ENCODE peak calls at places on chromosome 13, in six cellular contexts. One of them, this sample, is unnamed.

GRCh38 chr13:54241719-54242118 is 1213.1 kb downstream of the OLFM4 start:
- DNase-seq in NB4: no peak
- DNase-seq in thoracic aorta: no peak
- DNase-seq in SJSA1: no peak
- DNase-seq in cardiac muscle cell: peak
- DNase-seq in H54: no peak
- DNase-seq in this sample: no peak

GRCh38 chr13:48295271-48295670 is 8.3 kb upstream of the RB1 start:
- DNase-seq in cardiac muscle cell: no peak
- DNase-seq in thoracic aorta: no peak
- DNase-seq in NB4: no peak
- DNase-seq in H54: no peak
- DNase-seq in SJSA1: no peak
- DNase-seq in this sample: no peak

GRCh38 chr13:23673354-23673753 is 103.1 kb downstream of the TNFRSF19 start:
- DNase-seq in H54: no peak
- DNase-seq in cardiac muscle cell: no peak
- DNase-seq in thoracic aorta: no peak
- DNase-seq in SJSA1: no peak
- DNase-seq in NB4: no peak
- DNase-seq in this sample: no peak

GRCh38 chr13:33230178-33230881 is 55.2 kb downstream of the STARD13 start:
- DNase-seq in H54: no peak
- DNase-seq in NB4: no peak
- DNase-seq in thoracic aorta: no peak
- DNase-seq in SJSA1: no peak
- DNase-seq in cardiac muscle cell: no peak
- DNase-seq in this sample: no peak

GRCh38 chr13:84126671-84127171 is 244.4 kb upstream of the SLITRK1 start:
- DNase-seq in SJSA1: no peak
- DNase-seq in thoracic aorta: no peak
- DNase-seq in NB4: no peak
- DNase-seq in cardiac muscle cell: peak
- DNase-seq in H54: no peak
- DNase-seq in this sample: peak

GRCh38 chr13:91719033-91719432 is 320.6 kb downstream of the GPC5 start:
- DNase-seq in cardiac muscle cell: no peak
- DNase-seq in NB4: peak
- DNase-seq in thoracic aorta: no peak
- DNase-seq in SJSA1: no peak
- DNase-seq in H54: peak
- DNase-seq in this sample: peak

GRCh38 chr13:105638446-105638845 is 897.0 kb downstream of the EFNB2 start:
- DNase-seq in cardiac muscle cell: no peak
- DNase-seq in SJSA1: no peak
- DNase-seq in H54: no peak
- DNase-seq in thoracic aorta: no peak
- DNase-seq in NB4: no peak
- DNase-seq in this sample: no peak

GRCh38 chr13:41722684-41723083 is 238.2 kb downstream of the VWA8 start:
- DNase-seq in cardiac muscle cell: no peak
- DNase-seq in NB4: no peak
- DNase-seq in thoracic aorta: no peak
- DNase-seq in H54: no peak
- DNase-seq in SJSA1: no peak
- DNase-seq in this sample: peak

GRCh38 chr13:95349267-95349666 is 48.0 kb upstream of the ABCC4 start:
- DNase-seq in cardiac muscle cell: no peak
- DNase-seq in NB4: no peak
- DNase-seq in thoracic aorta: no peak
- DNase-seq in SJSA1: no peak
- DNase-seq in H54: no peak
- DNase-seq in this sample: peak

GRCh38 chr13:85828094-85828684 is 29.0 kb upstream of the SLITRK6 start:
- DNase-seq in SJSA1: no peak
- DNase-seq in NB4: peak
- DNase-seq in cardiac muscle cell: peak
- DNase-seq in H54: no peak
- DNase-seq in thoracic aorta: no peak
- DNase-seq in this sample: peak

GRCh38 chr13:88294368-88294767 is 623.2 kb downstream of the SLITRK5 start:
- DNase-seq in thoracic aorta: no peak
- DNase-seq in SJSA1: no peak
- DNase-seq in H54: no peak
- DNase-seq in NB4: no peak
- DNase-seq in cardiac muscle cell: no peak
- DNase-seq in this sample: no peak

GRCh38 chr13:74131206-74131605 is 3.0 kb downstream of the KLF12 start:
- DNase-seq in cardiac muscle cell: no peak
- DNase-seq in NB4: no peak
- DNase-seq in SJSA1: no peak
- DNase-seq in thoracic aorta: no peak
- DNase-seq in H54: no peak
- DNase-seq in this sample: no peak

GRCh38 chr13:77565635-77566034 is 30.1 kb downstream of the SCEL start:
- DNase-seq in SJSA1: no peak
- DNase-seq in NB4: peak
- DNase-seq in H54: no peak
- DNase-seq in cardiac muscle cell: peak
- DNase-seq in thoracic aorta: no peak
- DNase-seq in this sample: peak

GRCh38 chr13:23349127-23349897 is 84.2 kb downstream of the SACS start:
- DNase-seq in cardiac muscle cell: no peak
- DNase-seq in NB4: no peak
- DNase-seq in thoracic aorta: no peak
- DNase-seq in H54: no peak
- DNase-seq in SJSA1: no peak
- DNase-seq in this sample: no peak

GRCh38 chr13:59734393-59734792 is 429.3 kb downstream of the DIAPH3 start:
- DNase-seq in NB4: no peak
- DNase-seq in cardiac muscle cell: no peak
- DNase-seq in thoracic aorta: no peak
- DNase-seq in SJSA1: no peak
- DNase-seq in H54: no peak
- DNase-seq in this sample: peak

GRCh38 chr13:41645313-41645712 is 188.0 kb downstream of the RGCC start:
- DNase-seq in thoracic aorta: no peak
- DNase-seq in NB4: no peak
- DNase-seq in cardiac muscle cell: no peak
- DNase-seq in SJSA1: peak
- DNase-seq in H54: no peak
- DNase-seq in this sample: no peak

GRCh38 chr13:43095771-43096719 is 72.7 kb downstream of the DNAJC15 start:
- DNase-seq in SJSA1: no peak
- DNase-seq in cardiac muscle cell: no peak
- DNase-seq in H54: no peak
- DNase-seq in thoracic aorta: no peak
- DNase-seq in NB4: no peak
- DNase-seq in this sample: no peak

GRCh38 chr13:109569938-109570711 is 216.3 kb downstream of the IRS2 start:
- DNase-seq in SJSA1: no peak
- DNase-seq in NB4: peak
- DNase-seq in thoracic aorta: no peak
- DNase-seq in H54: no peak
- DNase-seq in cardiac muscle cell: no peak
- DNase-seq in this sample: peak

GRCh38 chr13:112450567-112451240 is 74.5 kb downstream of the SPACA7 start:
- DNase-seq in SJSA1: no peak
- DNase-seq in thoracic aorta: no peak
- DNase-seq in cardiac muscle cell: no peak
- DNase-seq in NB4: no peak
- DNase-seq in H54: no peak
- DNase-seq in this sample: no peak

GRCh38 chr13:42000836-42001235 is 39.9 kb upstream of the VWA8 start:
- DNase-seq in thoracic aorta: no peak
- DNase-seq in H54: no peak
- DNase-seq in cardiac muscle cell: no peak
- DNase-seq in SJSA1: no peak
- DNase-seq in NB4: no peak
- DNase-seq in this sample: no peak

GRCh38 chr13:30520571-30520970 is 54.8 kb upstream of the HMGB1 start:
- DNase-seq in thoracic aorta: no peak
- DNase-seq in NB4: no peak
- DNase-seq in cardiac muscle cell: no peak
- DNase-seq in H54: peak
- DNase-seq in SJSA1: no peak
- DNase-seq in this sample: no peak

GRCh38 chr13:26698392-26699196 is 62.0 kb downstream of the GPR12 start:
- DNase-seq in H54: peak
- DNase-seq in NB4: peak
- DNase-seq in thoracic aorta: peak
- DNase-seq in SJSA1: peak
- DNase-seq in cardiac muscle cell: peak
- DNase-seq in this sample: peak

GRCh38 chr13:74819549-74819948 is 662.4 kb downstream of the TBC1D4 start:
- DNase-seq in H54: no peak
- DNase-seq in cardiac muscle cell: no peak
- DNase-seq in NB4: no peak
- DNase-seq in thoracic aorta: no peak
- DNase-seq in SJSA1: no peak
- DNase-seq in this sample: no peak

GRCh38 chr13:74675185-74675584 is 541.0 kb upstream of the KLF12 start:
- DNase-seq in SJSA1: no peak
- DNase-seq in NB4: no peak
- DNase-seq in thoracic aorta: no peak
- DNase-seq in cardiac muscle cell: no peak
- DNase-seq in H54: no peak
- DNase-seq in this sample: no peak

GRCh38 chr13:45932611-45933182 is 81.1 kb upstream of the SIAH3 start:
- DNase-seq in H54: no peak
- DNase-seq in NB4: peak
- DNase-seq in cardiac muscle cell: no peak
- DNase-seq in SJSA1: no peak
- DNase-seq in thoracic aorta: no peak
- DNase-seq in this sample: peak

This sample was measured in OCI-M1.